ENCODE peak calls at places on chromosomes 11 and 22, in seven cellular contexts. L, G, R, M, T, N and X are unnamed samples.

GRCh38 chr11:109062445-109062844 is 359.5 kb upstream of the C11orf87 start:
- DNase-seq in L (no peak), G (no peak), R (peak), M (peak), T (no peak), N (no peak), X (peak)

GRCh38 chr22:18975434-18976196 is 39.5 kb upstream of the PRODH start:
- DNase-seq in L (no peak), G (no peak), R (no peak), M (no peak), T (no peak), N (no peak), X (no peak)

GRCh38 chr11:2768471-2769408 is 68.9 kb upstream of the KCNQ1OT1 start:
- DNase-seq in L (peak), G (no peak), R (peak), M (peak), T (no peak), N (no peak), X (peak)

GRCh38 chr11:125457814-125458343 is 38.2 kb downstream of the FEZ1 start:
- DNase-seq in L (no peak), G (peak), R (peak), M (peak), T (peak), N (peak), X (no peak)

GRCh38 chr22:48845356-48845936 is 982.2 kb downstream of the BRD1 start:
- DNase-seq in L (no peak), G (no peak), R (no peak), M (no peak), T (no peak), N (no peak), X (no peak)

GRCh38 chr11:3207530-3208189 is 11.0 kb downstream of the MRGPRG start:
- DNase-seq in L (no peak), G (no peak), R (no peak), M (no peak), T (no peak), N (no peak), X (no peak)

GRCh38 chr11:130672911-130673310 is 224.5 kb downstream of the ADAMTS15 start:
- DNase-seq in L (peak), G (no peak), R (no peak), M (no peak), T (no peak), N (no peak), X (peak)

GRCh38 chr11:69912161-69912910 is 93.1 kb upstream of the FGF3 start:
- DNase-seq in L (no peak), G (no peak), R (no peak), M (no peak), T (no peak), N (no peak), X (no peak)

GRCh38 chr11:63985812-63986155 is 454 bp upstream of the OTUB1 start:
- DNase-seq in L (no peak), G (no peak), R (no peak), M (no peak), T (no peak), N (no peak), X (no peak)

GRCh38 chr11:74057251-74058151 is 48.6 kb upstream of the UCP3 start:
- DNase-seq in L (peak), G (peak), R (peak), M (peak), T (no peak), N (no peak), X (peak)

GRCh38 chr22:30212996-30213441 is 33.5 kb downstream of the LIF start:
- DNase-seq in L (peak), G (no peak), R (peak), M (peak), T (no peak), N (no peak), X (no peak)

GRCh38 chr11:21554284-21554683 is 638.6 kb upstream of the ANO5 start:
- DNase-seq in L (no peak), G (no peak), R (no peak), M (no peak), T (no peak), N (no peak), X (no peak)

GRCh38 chr11:66617148-66617814 is 851 bp downstream of the RBM14 start:
- DNase-seq in L (peak), G (no peak), R (no peak), M (no peak), T (peak), N (peak), X (peak)

GRCh38 chr11:115528217-115528616 is 24.0 kb upstream of the CADM1 start:
- DNase-seq in L (no peak), G (no peak), R (no peak), M (no peak), T (no peak), N (no peak), X (no peak)

GRCh38 chr11:119624102-119624615 is 104.8 kb downstream of the NECTIN1 start:
- DNase-seq in L (peak), G (no peak), R (no peak), M (no peak), T (no peak), N (no peak), X (no peak)
- TF ChIP-seq CTCF in L (peak), G (peak), R (peak), M (peak), T (peak), N (peak), X (peak)

GRCh38 chr11:57322881-57323467 is 1.8 kb downstream of the TNKS1BP1 start:
- DNase-seq in L (peak), G (no peak), R (no peak), M (no peak), T (no peak), N (no peak), X (peak)

GRCh38 chr11:57321388-57321995 is 3.3 kb downstream of the TNKS1BP1 start:
- DNase-seq in L (no peak), G (no peak), R (no peak), M (no peak), T (no peak), N (peak), X (peak)

GRCh38 chr11:57320067-57320718 is 4.6 kb downstream of the TNKS1BP1 start:
- DNase-seq in L (no peak), G (no peak), R (no peak), M (no peak), T (no peak), N (no peak), X (no peak)

GRCh38 chr11:57321996-57322880 is 2.5 kb downstream of the TNKS1BP1 start:
- DNase-seq in L (peak), G (peak), R (peak), M (peak), T (peak), N (peak), X (peak)

GRCh38 chr11:57320719-57321387 is 3.9 kb downstream of the TNKS1BP1 start:
- DNase-seq in L (peak), G (no peak), R (peak), M (no peak), T (no peak), N (no peak), X (no peak)
- H3K4me3 ChIP-seq in L (peak), G (no peak), R (peak), M (no peak), T (no peak), N (peak), X (peak)

GRCh38 chr11:113163291-113164030 is 150.9 kb upstream of the TTC12 start:
- DNase-seq in L (no peak), G (no peak), R (peak), M (peak), T (no peak), N (no peak), X (no peak)
- TF ChIP-seq CTCF in L (no peak), G (no peak), R (peak), M (peak), T (peak), N (no peak), X (no peak)

GRCh38 chr11:19683862-19684491 is 28.7 kb upstream of the NAV2 start:
- DNase-seq in L (no peak), G (no peak), R (no peak), M (no peak), T (no peak), N (no peak), X (no peak)

GRCh38 chr11:19690885-19691284 is 21.8 kb upstream of the NAV2 start:
- DNase-seq in L (no peak), G (no peak), R (no peak), M (no peak), T (no peak), N (no peak), X (no peak)

GRCh38 chr11:19686234-19686633 is 26.4 kb upstream of the NAV2 start:
- DNase-seq in L (no peak), G (no peak), R (no peak), M (no peak), T (no peak), N (no peak), X (no peak)

GRCh38 chr11:19689281-19689975 is 23.2 kb upstream of the NAV2 start:
- DNase-seq in L (no peak), G (no peak), R (no peak), M (no peak), T (no peak), N (no peak), X (no peak)

DNA sequence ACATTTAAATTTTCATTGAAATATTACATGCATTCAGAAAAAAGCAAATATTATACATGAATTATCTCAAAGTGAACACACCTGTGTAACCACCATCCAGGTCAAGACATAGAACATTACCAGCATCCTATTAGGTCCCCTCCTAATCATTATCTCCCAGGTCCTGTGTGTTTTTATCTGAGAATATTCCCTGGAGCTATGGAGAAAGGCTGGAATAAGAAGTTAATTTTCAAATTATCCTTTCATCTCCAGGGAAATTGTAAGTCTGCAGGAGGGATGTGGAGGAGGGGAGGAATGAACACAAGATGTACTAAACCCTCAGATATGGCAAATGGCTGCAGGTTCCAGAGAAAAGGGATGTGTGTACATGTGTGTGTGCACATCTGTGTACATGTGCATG is 25.3 kb upstream of the NAV2 start:
- DNase-seq in L (no peak), G (no peak), R (no peak), M (no peak), T (no peak), N (no peak), X (no peak)
- H3K4me3 ChIP-seq in L (no peak), G (no peak), R (no peak), M (no peak), T (no peak), N (no peak), X (no peak)

GRCh38 chr22:21623402-21623970 is 6.3 kb downstream of the YDJC start:
- DNase-seq in L (no peak), G (no peak), R (no peak), M (no peak), T (no peak), N (no peak), X (no peak)

GRCh38 chr22:21622624-21623401 is 7.0 kb downstream of the YDJC start:
- DNase-seq in L (no peak), G (no peak), R (no peak), M (no peak), T (peak), N (no peak), X (no peak)

GRCh38 chr22:21624880-21625791 is 4.7 kb downstream of the YDJC start:
- DNase-seq in L (no peak), G (no peak), R (no peak), M (no peak), T (no peak), N (no peak), X (no peak)

GRCh38 chr22:21626073-21626734 is 3.6 kb downstream of the YDJC start:
- DNase-seq in L (no peak), G (no peak), R (no peak), M (no peak), T (no peak), N (no peak), X (no peak)

GRCh38 chr22:21624120-21624879 is 5.5 kb downstream of the YDJC start:
- DNase-seq in L (peak), G (no peak), R (no peak), M (peak), T (peak), N (peak), X (peak)
- TF ChIP-seq CTCF in L (peak), G (peak), R (peak), M (peak), T (peak), N (no peak), X (peak)

GRCh38 chr11:33160147-33160546 is 1.1 kb downstream of the CSTF3 start:
- DNase-seq in L (peak), G (peak), R (peak), M (peak), T (no peak), N (no peak), X (peak)

GRCh38 chr11:33157103-33158027 is 3.9 kb downstream of the CSTF3 start:
- DNase-seq in L (peak), G (no peak), R (no peak), M (peak), T (no peak), N (no peak), X (peak)

GRCh38 chr11:33160587-33160986 is 693 bp downstream of the CSTF3 start:
- DNase-seq in L (no peak), G (no peak), R (no peak), M (no peak), T (no peak), N (no peak), X (no peak)

GRCh38 chr11:33161120-33162005 is at the start of gene CSTF3:
- DNase-seq in L (peak), G (peak), R (peak), M (peak), T (peak), N (peak), X (peak)

GRCh38 chr11:33158596-33158995 is 2.7 kb downstream of the CSTF3 start:
- DNase-seq in L (no peak), G (no peak), R (no peak), M (no peak), T (no peak), N (no peak), X (no peak)
- H3K4me3 ChIP-seq in L (peak), G (no peak), R (peak), M (no peak), T (peak), N (no peak), X (peak)

DNA sequence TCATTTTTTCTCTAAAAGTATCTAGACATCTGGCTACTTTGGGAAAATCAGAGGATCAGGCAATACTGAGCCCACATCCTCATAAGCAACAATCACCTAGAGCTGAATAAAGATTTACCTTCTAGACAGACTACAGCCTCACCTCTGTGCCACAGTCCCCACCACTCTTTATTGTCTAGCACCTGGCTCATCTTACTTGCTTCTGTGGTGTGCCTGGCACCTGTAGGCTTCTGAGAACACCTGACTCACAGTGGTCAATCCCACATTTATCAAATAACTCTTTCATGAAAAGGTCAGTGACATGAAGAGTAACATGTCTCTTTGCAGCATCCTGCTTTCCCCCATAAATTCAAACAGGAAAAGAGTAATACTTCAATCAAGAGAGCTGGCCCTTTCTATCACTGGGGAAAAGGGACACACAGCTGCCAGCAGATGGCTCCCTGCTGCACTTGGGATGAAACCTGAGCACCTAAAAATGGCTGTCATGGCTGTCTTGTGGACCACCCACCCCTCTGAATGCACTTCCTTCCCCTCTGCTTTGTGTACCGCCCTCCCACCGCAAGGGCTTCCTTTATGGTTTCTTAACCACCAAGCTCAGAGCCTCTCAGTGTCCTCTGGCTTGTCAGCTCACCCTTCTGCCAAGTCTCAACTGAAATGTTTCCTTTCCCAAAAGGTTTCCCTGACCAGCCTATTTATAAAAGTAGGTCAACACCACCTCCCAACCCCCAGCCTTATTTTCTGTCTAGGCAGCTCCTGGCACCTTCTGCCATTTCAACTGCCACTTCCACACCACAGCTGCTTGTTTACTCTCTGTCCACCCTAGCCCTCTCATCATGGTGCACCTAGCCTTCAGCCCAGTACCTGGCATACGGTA is 9.3 kb downstream of the TFIP11 start:
- DNase-seq in L (peak), G (peak), R (peak), M (peak), T (peak), N (peak), X (peak)
- TF ChIP-seq CTCF in L (peak), G (peak), R (peak), M (peak), T (peak), N (peak), X (peak)

DNA sequence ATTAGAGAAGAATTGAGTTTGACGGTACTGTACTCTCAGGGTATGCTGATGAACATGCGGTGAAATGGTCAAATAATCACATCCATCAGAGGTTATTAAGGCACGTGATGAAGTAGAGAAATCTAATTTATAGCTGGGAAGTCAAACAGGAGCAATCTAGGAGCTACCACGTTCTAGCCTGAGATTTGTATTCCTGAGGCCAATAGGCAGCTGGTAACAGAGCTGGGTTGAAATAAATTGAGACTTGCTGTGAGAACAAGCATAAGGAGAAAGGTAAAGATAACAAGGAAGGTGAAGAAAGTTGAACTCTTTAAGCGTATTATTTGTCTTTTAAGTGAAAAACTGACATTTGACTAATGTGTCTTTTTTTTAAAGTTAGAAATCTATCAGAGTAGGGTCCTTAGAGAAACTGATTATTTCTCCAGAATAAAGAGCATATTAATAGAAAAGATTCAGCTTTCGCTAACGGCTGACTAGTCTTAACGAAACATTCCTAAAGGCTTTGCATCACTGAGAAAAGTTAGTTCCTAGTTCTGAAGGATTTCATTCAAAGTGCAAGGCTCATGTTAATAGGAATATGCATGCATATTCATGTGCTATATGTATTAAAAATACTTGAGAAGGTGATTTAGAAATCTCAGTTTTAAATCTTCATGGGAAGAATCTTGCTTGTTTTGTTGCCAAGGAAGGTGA is 5.2 kb upstream of the WEE1 start:
- DNase-seq in L (no peak), G (no peak), R (no peak), M (peak), T (no peak), N (no peak), X (no peak)
- H3K4me3 ChIP-seq in L (peak), G (no peak), R (no peak), M (no peak), T (no peak), N (no peak), X (no peak)